ENCODE peak calls at places on chromosomes 11 and 22, in five cellular contexts. One of them, this sample, is unnamed.

GRCh38 chr11:114275295-114275694 is 20.9 kb upstream of the NNMT start:
- DNase-seq in H9: no peak
- DNase-seq in IMR-90: no peak
- DNase-seq in mesenchymal stem cell: no peak
- DNase-seq in trophoblast cell: no peak
- DNase-seq in this sample: no peak

GRCh38 chr11:76588455-76589325 is 81.9 kb downstream of the LRRC32 start:
- DNase-seq in IMR-90: peak; percentile 25
- DNase-seq in mesenchymal stem cell: peak; percentile 64
- DNase-seq in H9: no peak
- DNase-seq in trophoblast cell: no peak
- DNase-seq in this sample: no peak

GRCh38 chr11:1155274-1155693 is 2.5 kb upstream of the MUC5AC start:
- DNase-seq in trophoblast cell: no peak
- DNase-seq in H9: no peak
- DNase-seq in mesenchymal stem cell: peak; percentile 11
- DNase-seq in IMR-90: peak; percentile 12
- DNase-seq in this sample: no peak

GRCh38 chr11:122804161-122804560 is 34.1 kb upstream of the CRTAM start:
- DNase-seq in IMR-90: no peak
- DNase-seq in H9: no peak
- DNase-seq in trophoblast cell: peak; percentile 92
- DNase-seq in mesenchymal stem cell: no peak
- DNase-seq in this sample: no peak

GRCh38 chr11:17606206-17607082 is 59.4 kb downstream of the OTOG start:
- DNase-seq in trophoblast cell: no peak
- DNase-seq in H9: no peak
- DNase-seq in mesenchymal stem cell: no peak
- DNase-seq in IMR-90: no peak
- DNase-seq in this sample: no peak

GRCh38 chr11:43987384-43988039 is 45.1 kb downstream of the C11orf96 start:
- DNase-seq in H9: no peak
- DNase-seq in IMR-90: peak; percentile 80
- DNase-seq in trophoblast cell: no peak
- DNase-seq in mesenchymal stem cell: peak; percentile 86
- DNase-seq in this sample: no peak

GRCh38 chr22:36745301-36745995 is 30.5 kb downstream of the IFT27 start:
- DNase-seq in mesenchymal stem cell: no peak
- DNase-seq in H9: peak; percentile 20
- DNase-seq in IMR-90: no peak
- DNase-seq in trophoblast cell: no peak
- DNase-seq in this sample: no peak

GRCh38 chr11:66317766-66318575 is 1.1 kb upstream of the CD248 start:
- DNase-seq in trophoblast cell: peak; percentile 9
- DNase-seq in IMR-90: peak; percentile 94
- DNase-seq in H9: peak; percentile 66
- DNase-seq in mesenchymal stem cell: peak; percentile 95
- DNase-seq in this sample: no peak

GRCh38 chr11:76947790-76948189 is 86.4 kb upstream of the B3GNT6 start:
- DNase-seq in trophoblast cell: no peak
- DNase-seq in IMR-90: no peak
- DNase-seq in mesenchymal stem cell: no peak
- DNase-seq in H9: no peak
- DNase-seq in this sample: no peak

GRCh38 chr11:87223816-87224215 is 186.1 kb downstream of the TMEM135 start:
- DNase-seq in mesenchymal stem cell: no peak
- DNase-seq in trophoblast cell: no peak
- DNase-seq in H9: no peak
- DNase-seq in IMR-90: peak; percentile 8
- DNase-seq in this sample: no peak

GRCh38 chr11:65107751-65108468 is 3.8 kb upstream of the TM7SF2 start:
- DNase-seq in H9: peak; percentile 27
- DNase-seq in trophoblast cell: no peak
- DNase-seq in mesenchymal stem cell: no peak
- DNase-seq in IMR-90: no peak
- DNase-seq in this sample: no peak

GRCh38 chr11:88553204-88553603 is 215.7 kb upstream of the CTSC start:
- DNase-seq in mesenchymal stem cell: peak; percentile 35
- DNase-seq in IMR-90: peak; percentile 49
- DNase-seq in trophoblast cell: no peak
- DNase-seq in H9: no peak
- DNase-seq in this sample: no peak

GRCh38 chr11:50275133-50275532 is 242.5 kb downstream of the OR4C45 start:
- DNase-seq in mesenchymal stem cell: no peak
- DNase-seq in H9: no peak
- DNase-seq in IMR-90: no peak
- DNase-seq in trophoblast cell: no peak
- DNase-seq in this sample: no peak

GRCh38 chr11:24375351-24375750 is 121.5 kb upstream of the LUZP2 start:
- DNase-seq in H9: no peak
- DNase-seq in mesenchymal stem cell: no peak
- DNase-seq in trophoblast cell: no peak
- DNase-seq in IMR-90: no peak
- DNase-seq in this sample: no peak

GRCh38 chr11:116540019-116540418 is 232.8 kb downstream of the BUD13 start:
- DNase-seq in IMR-90: no peak
- DNase-seq in mesenchymal stem cell: no peak
- DNase-seq in trophoblast cell: no peak
- DNase-seq in H9: no peak
- DNase-seq in this sample: no peak

GRCh38 chr11:22633354-22633902 is 7.8 kb upstream of the FANCF start:
- DNase-seq in IMR-90: no peak
- DNase-seq in mesenchymal stem cell: no peak
- DNase-seq in H9: peak; percentile 31
- DNase-seq in trophoblast cell: no peak
- DNase-seq in this sample: no peak

GRCh38 chr11:133509924-133510697 is 22.2 kb downstream of the OPCML start:
- DNase-seq in H9: peak; percentile 67
- DNase-seq in IMR-90: no peak
- DNase-seq in mesenchymal stem cell: no peak
- DNase-seq in trophoblast cell: no peak
- DNase-seq in this sample: no peak

GRCh38 chr11:60130496-60130895 is 42.0 kb downstream of the MS4A2 start:
- DNase-seq in H9: peak; percentile 43
- DNase-seq in IMR-90: no peak
- DNase-seq in mesenchymal stem cell: peak; percentile 38
- DNase-seq in trophoblast cell: peak; percentile 63
- DNase-seq in this sample: peak; percentile 39

GRCh38 chr22:36384766-36385400 is 2.9 kb downstream of the MYH9 start:
- DNase-seq in H9: no peak
- DNase-seq in IMR-90: no peak
- DNase-seq in mesenchymal stem cell: peak; percentile 74
- DNase-seq in trophoblast cell: no peak
- DNase-seq in this sample: no peak

GRCh38 chr11:46071091-46071490 is 50.2 kb downstream of the PHF21A start:
- DNase-seq in H9: no peak
- DNase-seq in IMR-90: no peak
- DNase-seq in mesenchymal stem cell: no peak
- DNase-seq in trophoblast cell: no peak
- DNase-seq in this sample: no peak

GRCh38 chr11:113162590-113162961 is 151.8 kb upstream of the TTC12 start:
- DNase-seq in trophoblast cell: no peak
- DNase-seq in IMR-90: no peak
- DNase-seq in H9: no peak
- DNase-seq in mesenchymal stem cell: no peak
- DNase-seq in this sample: no peak

GRCh38 chr11:103586756-103587155 is 449.7 kb upstream of the DDI1 start:
- DNase-seq in trophoblast cell: peak; percentile 42
- DNase-seq in H9: no peak
- DNase-seq in IMR-90: peak; percentile 58
- DNase-seq in mesenchymal stem cell: no peak
- DNase-seq in this sample: no peak

GRCh38 chr22:29002603-29003002 is 59.0 kb downstream of the C22orf31 start:
- DNase-seq in trophoblast cell: no peak
- DNase-seq in IMR-90: no peak
- DNase-seq in mesenchymal stem cell: no peak
- DNase-seq in H9: no peak
- DNase-seq in this sample: no peak

GRCh38 chr11:126063510-126063858 is 818 bp upstream of the CDON start:
- DNase-seq in IMR-90: no peak
- DNase-seq in H9: no peak
- DNase-seq in mesenchymal stem cell: no peak
- DNase-seq in trophoblast cell: no peak
- DNase-seq in this sample: no peak
- H4K8ac ChIP-seq in IMR-90: no peak overlapping the region
- H4K8ac ChIP-seq in H9: no peak overlapping the region
- H4K8ac ChIP-seq in mesenchymal stem cell: no peak overlapping the region
- H4K8ac ChIP-seq in trophoblast cell: no peak overlapping the region
- H4K8ac ChIP-seq in this sample: no peak overlapping the region

DNA sequence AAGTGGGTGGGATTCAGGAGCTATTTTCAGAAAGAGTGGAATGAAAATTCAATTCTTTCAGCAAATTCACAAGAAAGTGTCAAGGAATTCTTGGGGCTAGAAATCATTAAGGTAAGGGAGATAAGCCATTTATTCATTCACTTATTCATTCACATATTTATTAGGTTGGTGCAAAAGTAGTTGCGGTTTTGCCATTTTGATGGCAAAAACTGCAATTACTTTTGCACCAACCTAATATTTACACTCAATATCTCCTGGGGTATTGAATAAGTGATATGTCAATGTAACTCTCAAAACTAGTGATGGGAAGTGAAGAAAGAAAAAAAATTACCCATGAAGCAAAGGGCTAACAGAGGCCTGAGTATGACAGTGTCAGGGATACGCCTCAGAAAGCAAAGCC is at the start of gene OR10W1:
- DNase-seq in IMR-90: no peak
- DNase-seq in trophoblast cell: no peak
- DNase-seq in mesenchymal stem cell: no peak
- DNase-seq in H9: no peak
- DNase-seq in this sample: no peak
- H3K14ac ChIP-seq in IMR-90: no peak within 1 kb of the TSS
- H3K14ac ChIP-seq in trophoblast cell: no peak within 1 kb of the TSS
- H3K14ac ChIP-seq in mesenchymal stem cell: no peak within 1 kb of the TSS
- H3K14ac ChIP-seq in H9: no peak within 1 kb of the TSS
- H3K14ac ChIP-seq in this sample: peak within 1 kb of the TSS; percentile 39

DNA sequence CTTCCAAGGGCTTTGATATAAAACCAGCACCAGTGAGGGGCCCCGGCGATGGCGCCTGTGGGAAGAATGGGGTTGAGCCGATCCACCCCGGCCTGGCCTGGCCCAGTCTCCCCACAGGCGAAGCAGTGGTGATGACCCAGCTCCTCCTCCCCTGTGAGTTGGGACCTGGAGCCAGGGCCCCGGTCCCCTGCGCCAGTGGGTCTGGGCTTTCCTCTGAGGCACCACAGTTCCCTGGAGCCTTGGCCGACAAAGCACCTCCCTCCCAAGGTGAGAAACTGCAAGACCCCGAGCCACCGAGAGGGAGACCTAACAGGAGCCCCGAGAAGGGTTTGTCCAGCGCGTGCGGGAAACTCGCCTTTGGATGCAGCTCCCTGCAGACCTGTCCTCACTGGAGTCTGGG is 942.9 kb downstream of the BRD1 start:
- DNase-seq in IMR-90: no peak
- DNase-seq in trophoblast cell: no peak
- DNase-seq in H9: peak; percentile 27
- DNase-seq in mesenchymal stem cell: no peak
- DNase-seq in this sample: no peak
- H4K8ac ChIP-seq in IMR-90: no peak overlapping the region
- H4K8ac ChIP-seq in trophoblast cell: no peak overlapping the region
- H4K8ac ChIP-seq in H9: no peak overlapping the region
- H4K8ac ChIP-seq in mesenchymal stem cell: no peak overlapping the region
- H4K8ac ChIP-seq in this sample: no peak overlapping the region

GRCh38 chr22:48362736-48363404 is 1464.8 kb downstream of the BRD1 start:
- DNase-seq in H9: no peak
- DNase-seq in trophoblast cell: no peak
- DNase-seq in mesenchymal stem cell: no peak
- DNase-seq in IMR-90: no peak
- DNase-seq in this sample: no peak
- H3K14ac ChIP-seq in H9: no peak overlapping the region
- H3K14ac ChIP-seq in trophoblast cell: no peak overlapping the region
- H3K14ac ChIP-seq in mesenchymal stem cell: no peak overlapping the region
- H3K14ac ChIP-seq in IMR-90: no peak overlapping the region
- H3K14ac ChIP-seq in this sample: no peak overlapping the region

DNA sequence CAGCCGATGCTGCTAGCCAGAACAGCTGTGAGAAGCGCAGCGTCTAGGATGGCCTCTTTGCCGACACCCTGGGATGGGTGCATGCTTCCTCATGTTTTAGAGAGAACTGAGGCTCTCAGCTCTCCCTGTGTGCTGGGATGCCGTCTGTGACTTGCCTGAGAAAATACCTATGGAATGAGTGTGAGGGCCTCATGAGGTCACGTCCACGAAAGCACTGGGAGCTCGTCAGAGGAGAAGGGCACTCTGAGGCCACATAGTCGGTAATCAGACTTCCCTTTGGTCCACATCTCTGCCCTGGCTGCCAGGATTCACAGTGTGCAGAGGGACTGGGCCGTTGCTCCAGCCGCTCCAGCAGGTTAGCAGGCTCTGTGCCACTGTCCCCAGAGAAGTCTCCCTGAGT is 54.6 kb downstream of the MICAL3 start:
- DNase-seq in H9: no peak
- DNase-seq in IMR-90: peak; percentile 99
- DNase-seq in mesenchymal stem cell: peak; percentile 95
- DNase-seq in trophoblast cell: peak; percentile 95
- DNase-seq in this sample: no peak
- H4K8ac ChIP-seq in H9: no peak overlapping the region
- H4K8ac ChIP-seq in IMR-90: peak overlapping the region; percentile 72
- H4K8ac ChIP-seq in mesenchymal stem cell: peak overlapping the region; percentile 20
- H4K8ac ChIP-seq in trophoblast cell: no peak overlapping the region
- H4K8ac ChIP-seq in this sample: no peak overlapping the region

GRCh38 chr22:40660725-40661124 is 18.6 kb upstream of the MCHR1 start:
- DNase-seq in trophoblast cell: no peak
- DNase-seq in H9: no peak
- DNase-seq in IMR-90: no peak
- DNase-seq in mesenchymal stem cell: no peak
- DNase-seq in this sample: no peak
- H3K14ac ChIP-seq in trophoblast cell: no peak overlapping the region
- H3K14ac ChIP-seq in H9: no peak overlapping the region
- H3K14ac ChIP-seq in IMR-90: no peak overlapping the region
- H3K14ac ChIP-seq in mesenchymal stem cell: no peak overlapping the region
- H3K14ac ChIP-seq in this sample: no peak overlapping the region